ENCODE peak calls at places on chromosomes 16 and 17, in six cellular contexts. M, T, V, S, I and P are unnamed samples.

GRCh38 chr16:2482181-2483107 is 7.5 kb downstream of the TBC1D24 start:
- DNase-seq in M (no peak), S (no peak), V (no peak), I (peak; percentile 64), T (no peak), P (peak; percentile 82)

GRCh38 chr17:43003542-43004172 is 2.9 kb upstream of the IFI35 start:
- DNase-seq in S (peak; percentile 89), V (no peak), I (peak; percentile 41), M (no peak), T (peak; percentile 30), P (peak; percentile 41)

GRCh38 chr17:61454095-61454931 is 2.1 kb downstream of the TBX4 start:
- DNase-seq in M (no peak), I (peak; percentile 45), S (no peak), V (no peak), T (peak; percentile 35), P (no peak)

GRCh38 chr17:80980397-80981061 is 11.1 kb upstream of the CHMP6 start:
- DNase-seq in M (no peak), S (peak; percentile 33), T (no peak), V (no peak), I (peak; percentile 50), P (peak; percentile 39)

GRCh38 chr16:21962475-21962874 is 9.3 kb downstream of the UQCRC2 start:
- DNase-seq in S (no peak), I (no peak), M (no peak), T (no peak), V (no peak), P (no peak)

GRCh38 chr17:79785017-79785899 is 7.3 kb downstream of the CBX2 start:
- DNase-seq in S (no peak), I (no peak), T (no peak), V (no peak), M (no peak), P (no peak)

GRCh38 chr17:69314246-69315030 is 12.5 kb downstream of the ABCA5 start:
- DNase-seq in M (peak; percentile 37), I (no peak), V (no peak), T (peak; percentile 39), S (no peak), P (peak; percentile 83)

GRCh38 chr16:5709889-5710288 is 612.3 kb upstream of the EEF2KMT start:
- DNase-seq in M (no peak), S (peak; percentile 45), T (no peak), V (no peak), I (no peak), P (no peak)

GRCh38 chr16:47888734-47889133 is 267.1 kb downstream of the ABCC12 start:
- DNase-seq in S (no peak), I (no peak), V (no peak), M (no peak), T (no peak), P (no peak)

GRCh38 chr17:42924891-42925290 is 24.3 kb downstream of the G6PC1 start:
- DNase-seq in M (no peak), V (no peak), I (no peak), T (no peak), S (no peak), P (no peak)

GRCh38 chr17:75370288-75370687 is 35.2 kb downstream of the GRB2 start:
- DNase-seq in S (no peak), V (no peak), T (no peak), M (no peak), I (no peak), P (no peak)

GRCh38 chr16:67296422-67296821 is 17.1 kb downstream of the PLEKHG4 start:
- DNase-seq in S (no peak), M (no peak), I (peak; percentile 82), T (no peak), V (no peak), P (no peak)

GRCh38 chr17:36869441-36869840 is 67.8 kb upstream of the LHX1 start:
- DNase-seq in V (no peak), T (no peak), S (no peak), I (no peak), M (no peak), P (no peak)

GRCh38 chr16:81151648-81152047 is 55.5 kb upstream of the GCSH start:
- DNase-seq in S (no peak), I (no peak), T (no peak), M (no peak), V (no peak), P (no peak)

GRCh38 chr17:5975651-5976050 is 94.5 kb upstream of the WSCD1 start:
- DNase-seq in V (no peak), S (no peak), M (no peak), I (no peak), T (no peak), P (no peak)

GRCh38 chr17:78806451-78806850 is 24.4 kb upstream of the CYTH1 start:
- DNase-seq in T (no peak), S (no peak), I (no peak), M (no peak), V (peak; percentile 78), P (no peak)

GRCh38 chr16:80938035-80938927 is 68.4 kb downstream of the CMC2 start:
- DNase-seq in T (no peak), M (no peak), I (peak; percentile 94), V (no peak), S (peak; percentile 41), P (no peak)

GRCh38 chr17:28390123-28390522 is 15.9 kb downstream of the SLC46A1 start:
- DNase-seq in V (no peak), S (no peak), T (no peak), I (no peak), M (no peak), P (no peak)

GRCh38 chr17:37064166-37064565 is 115.4 kb downstream of the AATF start:
- DNase-seq in S (no peak), T (no peak), M (no peak), V (no peak), I (no peak), P (peak; percentile 60)

GRCh38 chr17:73998246-73999220 is 204.9 kb upstream of the RPL38 start:
- DNase-seq in V (peak; percentile 33), I (no peak), M (peak; percentile 70), T (peak; percentile 93), S (peak; percentile 34), P (peak; percentile 83)

GRCh38 chr16:3317315-3317999 is 12.2 kb downstream of the ZNF75A start:
- DNase-seq in I (peak; percentile 51), S (peak; percentile 28), V (no peak), M (no peak), T (no peak), P (peak; percentile 7)

GRCh38 chr17:64148017-64148631 is 18.2 kb upstream of the ERN1 start:
- DNase-seq in M (no peak), S (no peak), T (no peak), I (peak; percentile 54), V (no peak), P (peak; percentile 35)

GRCh38 chr16:81808933-81809480 is 29.9 kb downstream of the PLCG2 start:
- DNase-seq in V (no peak), T (no peak), I (no peak), M (no peak), S (no peak), P (peak; percentile 19)

GRCh38 chr16:75264531-75264998 is 13.1 kb upstream of the BCAR1 start:
- DNase-seq in T (no peak), S (no peak), M (peak; percentile 48), I (peak; percentile 52), V (no peak), P (peak; percentile 55)

GRCh38 chr17:82106697-82107305 is 8.8 kb upstream of the FASN start:
- DNase-seq in S (no peak), M (no peak), T (no peak), I (no peak), V (no peak), P (no peak)

GRCh38 chr16:66751992-66752322 is 548 bp upstream of the DYNC1LI2 start:
- DNase-seq in S (no peak), I (no peak), M (no peak), T (no peak), V (no peak), P (no peak)

GRCh38 chr17:64506201-64506575 is at the start of gene DDX5:
- DNase-seq in S (peak; percentile 98), T (peak; percentile 97), M (peak; percentile 93), I (peak; percentile 96), V (peak; percentile 97), P (peak; percentile 98)